ENCODE peak calls at places on chromosome 17, in five cellular contexts. M is A549, E is tibial nerve, H is ovary, P is stomach. R is an unnamed sample.

GRCh38 chr17:48100160-48100559 is 1.1 kb downstream of the CBX1 start:
- DNase-seq in M (no peak), E (no peak), H (no peak), P (no peak), R (no peak)

GRCh38 chr17:38970128-38970527 is 2.9 kb upstream of the FBXO47 start:
- DNase-seq in M (no peak), E (no peak), H (no peak), P (no peak), R (no peak)

GRCh38 chr17:17494499-17495447 is 1.4 kb downstream of the RASD1 start:
- DNase-seq in M (no peak), E (peak; percentile 29), H (peak; percentile 51), P (peak; percentile 63), R (peak; percentile 92)

GRCh38 chr17:54948380-54948779 is 20.1 kb downstream of the COX11 start:
- DNase-seq in M (peak; percentile 36), E (no peak), H (no peak), P (no peak), R (no peak)

GRCh38 chr17:59105852-59106462 is 723 bp downstream of the TRIM37 start:
- DNase-seq in M (peak; percentile 67), E (peak; percentile 42), H (peak; percentile 75), P (peak; percentile 63), R (no peak)

GRCh38 chr17:29124135-29124930 is 55.9 kb downstream of the MYO18A start:
- DNase-seq in M (peak; percentile 82), E (peak; percentile 52), H (no peak), P (peak; percentile 55), R (peak; percentile 58)

GRCh38 chr17:75576661-75577060 is 10.9 kb upstream of the MYO15B start:
- DNase-seq in M (no peak), E (no peak), H (no peak), P (peak; percentile 35), R (no peak)

GRCh38 chr17:10149573-10150399 is 48.6 kb downstream of the GAS7 start:
- DNase-seq in M (peak; percentile 35), E (peak; percentile 39), H (no peak), P (no peak), R (no peak)

GRCh38 chr17:58084317-58084981 is 1.2 kb downstream of the DYNLL2 start:
- DNase-seq in M (peak; percentile 61), E (peak; percentile 17), H (peak; percentile 47), P (peak; percentile 61), R (peak; percentile 60)

GRCh38 chr17:50634123-50634914 is at the start of gene ABCC3:
- DNase-seq in M (peak; percentile 87), E (no peak), H (no peak), P (peak; percentile 75), R (peak; percentile 61)

GRCh38 chr17:46818929-46819859 is 702 bp upstream of the WNT3 start:
- DNase-seq in M (no peak), E (no peak), H (no peak), P (no peak), R (no peak)

GRCh38 chr17:62725791-62726249 is 82.3 kb downstream of the MARCHF10 start:
- DNase-seq in M (no peak), E (no peak), H (no peak), P (no peak), R (no peak)

DNA sequence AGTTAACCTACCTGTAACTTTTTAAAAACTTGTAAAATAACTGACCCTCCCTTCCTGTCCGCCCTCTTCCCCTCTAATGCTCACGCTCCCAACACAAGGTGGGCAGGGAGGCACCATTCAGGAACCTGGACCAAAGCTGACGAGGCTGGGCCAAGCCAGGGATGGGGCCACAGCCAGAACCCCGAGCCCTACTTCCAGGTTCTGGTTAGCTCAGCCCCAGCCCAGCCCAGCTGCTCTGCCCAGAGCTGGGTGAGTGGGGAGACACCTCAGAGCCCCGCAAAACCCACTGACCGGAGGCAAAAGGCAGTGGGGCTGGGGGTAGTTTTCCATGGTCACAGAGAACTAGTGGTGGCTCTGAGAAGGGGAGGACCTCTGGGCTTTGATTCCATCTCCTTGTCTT is 7.4 kb downstream of the CNP start:
- DNase-seq in M (no peak), E (no peak), H (no peak), P (no peak), R (no peak)
- TF ChIP-seq POLR2A in M (no peak), E (no peak), H (no peak), P (no peak), R (no peak)

GRCh38 chr17:4003131-4003500 is 38.9 kb upstream of the ATP2A3 start:
- DNase-seq in M (no peak), E (no peak), H (no peak), P (no peak), R (peak; percentile 82)
- H3K27ac ChIP-seq in M (peak overlapping the region; percentile 47), E (no peak overlapping the region), H (no peak overlapping the region), P (peak overlapping the region; percentile 77), R (no peak overlapping the region)

GRCh38 chr17:77324227-77324626 is 183.5 kb downstream of the SEC14L1 start:
- DNase-seq in M (no peak), E (no peak), H (no peak), P (peak; percentile 21), R (no peak)

GRCh38 chr17:77322284-77322533 is 181.4 kb downstream of the SEC14L1 start:
- DNase-seq in M (no peak), E (no peak), H (no peak), P (no peak), R (no peak)

GRCh38 chr17:77323413-77324171 is 182.8 kb downstream of the SEC14L1 start:
- DNase-seq in M (peak; percentile 72), E (no peak), H (peak; percentile 75), P (peak; percentile 38), R (peak; percentile 81)

GRCh38 chr17:77320501-77321256 is 179.9 kb downstream of the SEC14L1 start:
- DNase-seq in M (peak; percentile 52), E (peak; percentile 64), H (peak; percentile 49), P (no peak), R (peak; percentile 85)

GRCh38 chr17:77322534-77323412 is 182.0 kb downstream of the SEC14L1 start:
- DNase-seq in M (peak; percentile 95), E (peak; percentile 77), H (peak; percentile 88), P (peak; percentile 76), R (peak; percentile 85)
- TF ChIP-seq POLR2A in M (peak; percentile 46), E (no peak), H (no peak), P (no peak), R (no peak)

GRCh38 chr17:13576661-13577526 is 24.8 kb downstream of the HS3ST3A1 start:
- DNase-seq in M (peak; percentile 20), E (no peak), H (no peak), P (no peak), R (no peak)
- H3K27ac ChIP-seq in M (no peak overlapping the region), E (no peak overlapping the region), H (no peak overlapping the region), P (no peak overlapping the region), R (no peak overlapping the region)

GRCh38 chr17:44501866-44502265 is 1.3 kb downstream of the GPATCH8 start:
- DNase-seq in M (no peak), E (no peak), H (no peak), P (no peak), R (no peak)

GRCh38 chr17:44502598-44503079 is 567 bp downstream of the GPATCH8 start:
- DNase-seq in M (peak; percentile 18), E (peak; percentile 10), H (peak; percentile 42), P (peak; percentile 26), R (no peak)

GRCh38 chr17:44499722-44500121 is 3.5 kb downstream of the GPATCH8 start:
- DNase-seq in M (no peak), E (no peak), H (no peak), P (no peak), R (no peak)

GRCh38 chr17:44503080-44503842 is at the start of gene GPATCH8:
- DNase-seq in M (peak; percentile 99), E (peak; percentile 86), H (peak; percentile 94), P (peak; percentile 93), R (peak; percentile 99)
- TF ChIP-seq POLR2A in M (peak; percentile 77), E (peak; percentile 66), H (peak; percentile 69), P (no peak), R (peak; percentile 84)

DNA sequence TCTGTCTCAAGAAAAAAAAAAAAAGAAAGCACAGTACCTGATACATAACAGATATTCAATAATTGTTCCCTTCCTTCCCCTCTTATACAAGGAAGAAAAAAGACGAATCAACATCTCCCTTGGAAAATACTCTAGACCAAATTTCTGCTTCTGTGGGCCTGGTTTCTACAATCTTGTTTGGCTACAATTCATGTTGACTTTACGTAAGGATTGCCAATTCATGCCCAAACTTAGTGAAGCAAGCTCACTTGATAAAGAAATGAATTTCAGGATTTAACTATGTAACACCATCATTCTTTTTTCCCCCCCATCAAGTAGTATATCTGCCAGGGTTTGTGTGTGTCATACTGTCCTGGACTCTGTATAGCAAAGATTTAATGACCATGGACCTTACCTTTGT is 134.2 kb upstream of the TBX2 start:
- DNase-seq in M (no peak), E (no peak), H (no peak), P (no peak), R (no peak)
- H3K27ac ChIP-seq in M (no peak overlapping the region), E (no peak overlapping the region), H (no peak overlapping the region), P (no peak overlapping the region), R (no peak overlapping the region)

DNA sequence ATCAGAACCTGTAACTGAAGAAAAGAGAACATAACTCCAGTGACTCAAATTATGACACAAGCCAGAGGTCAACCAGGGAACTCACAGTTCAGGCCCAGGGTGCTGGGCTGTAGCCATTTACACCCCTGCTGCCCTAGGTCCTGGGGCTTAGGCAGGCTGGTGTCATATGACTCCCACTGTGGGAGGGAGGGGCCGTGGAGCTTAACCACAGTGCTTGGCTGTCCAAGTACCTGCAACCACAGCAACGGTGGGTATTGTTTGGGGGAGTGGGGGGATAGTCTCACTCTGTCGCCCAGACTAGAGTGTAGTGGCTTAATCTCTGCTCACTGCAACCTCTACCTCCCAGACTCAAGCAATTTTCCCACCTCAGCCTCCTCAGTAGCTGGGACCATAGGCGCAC is 71.1 kb upstream of the AMZ2 start:
- DNase-seq in M (no peak), E (no peak), H (no peak), P (no peak), R (no peak)
- TF ChIP-seq POLR2A in M (no peak), E (no peak), H (no peak), P (no peak), R (no peak)

GRCh38 chr17:7612294-7612640 is 2.4 kb downstream of the FXR2 start:
- DNase-seq in M (no peak), E (no peak), H (no peak), P (no peak), R (no peak)

GRCh38 chr17:7614422-7615264 is at the start of gene FXR2:
- DNase-seq in M (peak; percentile 100), E (peak; percentile 99), H (peak; percentile 100), P (peak; percentile 100), R (peak; percentile 99)

GRCh38 chr17:7618608-7619007 is 3.9 kb upstream of the FXR2 start:
- DNase-seq in M (no peak), E (no peak), H (no peak), P (no peak), R (no peak)

GRCh38 chr17:7613769-7614421 is 802 bp downstream of the FXR2 start:
- DNase-seq in M (peak; percentile 54), E (no peak), H (no peak), P (no peak), R (no peak)

GRCh38 chr17:7615265-7615747 is 609 bp upstream of the FXR2 start:
- DNase-seq in M (no peak), E (no peak), H (no peak), P (no peak), R (no peak)
- H3K27ac ChIP-seq in M (peak overlapping the region; percentile 74), E (peak overlapping the region; percentile 86), H (peak overlapping the region; percentile 85), P (peak overlapping the region; percentile 97), R (peak overlapping the region; percentile 99)